ENCODE peak calls at places on chromosome 19, in four cellular contexts. I is GM23338, Q is upper lobe of left lung, C is stomach. D is an unnamed sample.
A peak's percentile ranks its signal among the peaks of the same experiment; 100 is the strongest.

GRCh38 chr19:13951799-13952153 is 533 bp upstream of the DCAF15 start:
- DNase-seq in I (no peak), C (no peak), Q (no peak), D (no peak)

GRCh38 chr19:29367701-29368306 is 154.9 kb upstream of the UQCRFS1 start:
- DNase-seq in C (no peak), Q (no peak), I (peak; percentile 22), D (no peak)

GRCh38 chr19:13872695-13873389 is 4.1 kb upstream of the NANOS3 start:
- DNase-seq in C (no peak), I (peak; percentile 95), Q (peak; percentile 87), D (no peak)

GRCh38 chr19:10070730-10071446 is 15.2 kb upstream of the SHFL start:
- DNase-seq in Q (no peak), I (peak; percentile 95), C (no peak), D (no peak)

GRCh38 chr19:616732-617526 is 16.4 kb downstream of the POLRMT start:
- DNase-seq in I (no peak), Q (peak; percentile 81), C (no peak), D (no peak)

GRCh38 chr19:48780684-48781391 is 25.5 kb downstream of the FGF21 start:
- DNase-seq in I (no peak), C (peak; percentile 54), Q (no peak), D (no peak)

GRCh38 chr19:49217382-49217781 is 59.8 kb downstream of the TRPM4 start:
- DNase-seq in Q (no peak), C (no peak), I (no peak), D (no peak)

GRCh38 chr19:51144482-51145045 is 2.5 kb downstream of the SIGLEC7 start:
- DNase-seq in C (no peak), I (no peak), Q (peak; percentile 37), D (no peak)

GRCh38 chr19:47723573-47723923 is 10.3 kb downstream of the EHD2 start:
- DNase-seq in I (no peak), C (peak; percentile 51), Q (no peak), D (no peak)
- TF ChIP-seq POLR2AphosphoS5 in I (no peak), C (peak; percentile 40), Q (no peak), D (no peak)

GRCh38 chr19:53130506-53130905 is 2.2 kb downstream of the ZNF415 start:
- DNase-seq in C (no peak), Q (no peak), I (peak; percentile 20), D (no peak)
- TF ChIP-seq POLR2AphosphoS5 in C (no peak), Q (no peak), I (no peak), D (no peak)

DNA sequence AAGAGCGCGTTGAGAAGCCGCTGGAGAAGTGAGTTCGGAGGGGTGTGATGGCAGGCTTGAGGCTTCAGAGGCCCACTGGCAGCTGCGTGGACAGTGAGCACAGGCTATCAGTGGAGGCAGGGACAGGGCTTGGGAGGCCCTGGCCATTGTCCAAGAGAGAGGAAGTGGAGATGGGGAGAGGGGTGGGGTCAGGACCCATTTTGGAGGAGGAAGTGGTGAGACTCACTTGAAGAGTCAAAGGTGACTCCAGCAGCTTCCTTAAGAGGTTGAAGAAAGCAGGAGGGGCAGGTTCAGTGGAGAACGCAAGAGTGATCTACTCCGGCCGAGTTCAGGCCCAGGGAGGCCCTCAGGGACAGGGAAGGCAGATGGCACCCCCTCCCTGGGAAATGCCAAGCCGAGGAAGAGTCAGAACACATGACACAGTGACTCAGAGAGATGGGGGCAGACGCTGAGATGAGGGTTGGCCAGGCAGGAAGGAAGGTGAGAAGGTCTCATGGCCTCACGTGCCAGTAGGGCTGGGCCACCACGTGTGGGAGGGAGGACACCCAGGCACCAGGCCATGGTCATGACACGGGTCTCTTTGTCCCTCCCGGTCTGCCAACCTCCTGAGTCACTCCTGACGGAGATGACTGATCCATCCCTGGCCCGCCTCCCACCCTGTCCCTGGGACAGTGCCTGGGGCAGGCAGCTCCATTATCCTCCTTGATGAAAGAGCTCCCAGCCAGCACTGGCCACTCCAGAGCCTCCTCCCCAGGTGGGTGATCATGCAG is 10.1 kb upstream of the CD22 start:
- DNase-seq in I (no peak), C (peak; percentile 32), Q (peak; percentile 62), D (peak; percentile 88)
- TF ChIP-seq POLR2AphosphoS5 in I (no peak), C (peak; percentile 33), Q (peak; percentile 57), D (no peak)

GRCh38 chr19:35885909-35886308 is 14.4 kb downstream of the NFKBID start:
- DNase-seq in C (no peak), Q (no peak), I (no peak), D (no peak)
- TF ChIP-seq POLR2AphosphoS5 in C (no peak), Q (no peak), I (no peak), D (no peak)

DNA sequence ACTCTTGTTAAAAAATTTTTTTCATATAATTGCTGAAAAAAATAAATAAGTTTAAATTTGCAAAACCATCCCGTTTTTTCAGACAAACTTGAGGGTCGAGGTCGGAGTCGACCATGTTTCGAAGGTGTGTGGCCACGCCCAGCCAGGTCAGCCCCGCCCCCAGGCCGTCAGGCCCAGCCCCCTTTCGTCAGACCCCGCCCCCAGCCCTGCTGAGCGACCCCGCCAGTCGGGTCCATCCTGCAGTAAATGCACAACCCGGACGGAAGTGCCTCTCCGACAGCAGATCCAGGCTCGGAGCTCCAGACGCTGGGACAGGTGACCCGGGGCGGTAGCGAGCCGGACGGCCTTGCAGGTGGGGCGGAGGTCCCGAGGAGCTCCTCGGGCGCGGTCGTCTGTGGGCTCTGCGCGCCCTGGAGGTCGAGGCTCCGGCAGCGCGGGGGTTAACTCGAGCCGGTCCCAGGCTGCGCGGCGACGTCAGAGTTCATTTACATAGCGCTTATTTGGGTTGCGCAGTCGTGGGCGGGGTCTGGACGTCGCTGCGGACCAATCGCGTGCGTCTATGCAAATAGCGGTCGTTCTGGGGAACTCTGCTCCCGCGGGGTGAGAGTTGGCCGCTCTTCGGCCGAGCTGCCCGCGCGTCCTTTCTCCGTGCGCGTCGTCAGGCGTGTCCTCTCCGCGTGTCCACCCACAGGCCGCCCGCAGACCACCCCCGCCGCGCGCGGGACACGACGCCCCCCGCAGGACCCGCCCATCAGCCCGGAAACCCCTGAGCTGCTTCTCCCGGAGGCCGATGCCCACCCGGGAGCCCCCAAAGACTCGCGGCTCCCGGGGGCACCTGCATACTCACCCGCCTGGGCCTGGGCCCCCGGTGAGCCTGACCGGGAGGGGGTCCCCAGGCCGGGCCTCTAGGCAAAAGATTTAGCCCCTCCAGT is at the start of gene OCEL1:
- DNase-seq in I (peak; percentile 99), C (peak; percentile 99), Q (peak; percentile 98), D (peak; percentile 100)
- TF ChIP-seq POLR2AphosphoS5 in I (peak; percentile 84), C (peak; percentile 78), Q (peak; percentile 76), D (peak; percentile 94)

DNA sequence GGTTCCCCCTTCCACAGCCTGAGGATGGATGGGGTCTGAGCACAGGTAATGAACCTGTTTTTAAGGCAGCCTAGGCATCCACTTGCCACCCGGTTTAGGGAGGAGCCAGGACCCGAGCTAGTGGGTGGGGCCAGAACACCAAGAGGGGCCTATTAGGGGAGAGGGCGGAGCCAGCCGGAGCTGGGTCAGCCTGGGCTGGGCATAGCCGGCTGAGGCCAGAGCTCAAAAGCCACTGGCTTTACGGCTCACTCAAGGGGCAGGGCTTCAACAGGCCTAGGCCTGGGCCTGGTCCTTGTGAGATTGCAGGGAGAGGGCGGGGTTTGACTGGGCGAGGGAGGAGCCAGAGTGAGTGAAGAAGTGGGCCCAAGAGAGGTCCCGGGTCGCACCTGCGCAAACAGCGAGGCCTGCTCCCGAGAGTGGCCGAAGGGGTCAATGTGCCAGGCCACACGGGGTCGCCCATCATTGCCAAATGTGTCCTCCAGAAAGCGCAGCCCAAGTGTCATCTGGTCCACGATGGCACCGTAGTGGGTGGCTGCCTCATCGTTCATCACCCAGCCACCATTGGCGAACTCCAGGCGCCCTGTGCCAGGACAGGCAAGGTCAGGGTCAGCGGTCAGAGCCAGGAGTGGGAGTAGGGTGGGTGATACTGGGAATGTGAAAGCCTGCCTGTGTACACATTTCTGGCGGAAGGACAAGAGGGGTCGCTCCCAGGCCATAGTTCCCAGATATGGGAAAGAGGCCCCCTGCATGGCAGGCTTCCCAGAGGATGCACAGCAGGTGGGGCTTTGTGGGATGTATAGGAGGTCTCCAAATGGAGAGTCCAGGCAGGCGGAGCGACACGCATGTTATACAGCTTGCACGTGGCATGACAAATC is 1.9 kb downstream of the MAN2B1 start:
- DNase-seq in I (peak; percentile 97), C (no peak), Q (peak; percentile 56), D (no peak)
- TF ChIP-seq POLR2AphosphoS5 in I (no peak), C (no peak), Q (no peak), D (no peak)

GRCh38 chr19:43781630-43782310 is 997 bp upstream of the KCNN4 start:
- DNase-seq in I (no peak), Q (no peak), C (no peak), D (no peak)
- TF ChIP-seq POLR2AphosphoS5 in I (no peak), Q (no peak), C (no peak), D (no peak)

GRCh38 chr19:56367829-56368711 is 25.3 kb downstream of the ZNF582 start:
- DNase-seq in I (peak; percentile 99), C (peak; percentile 85), Q (peak; percentile 96), D (peak; percentile 93)
- TF ChIP-seq POLR2AphosphoS5 in I (peak; percentile 89), C (peak; percentile 76), Q (peak; percentile 40), D (no peak)